ENCODE peak calls at places on chromosomes 5 and 9, in seven cellular contexts. E, Z, T, B, K, N and R are unnamed samples. For H4K20me1, the result is how much of the 10 kb centered on the place peaks cover.

GRCh38 chr5:64210866-64211265 is 45.2 kb downstream of the RNF180 start:
- DNase-seq in E (no peak), T (peak), N (no peak), K (no peak), B (peak), Z (no peak), R (peak)

GRCh38 chr5:154405078-154405792 is 40.6 kb upstream of the SAP30L start:
- DNase-seq in K (peak), B (peak), N (peak), E (peak), Z (peak), T (peak), R (peak)

GRCh38 chr5:93622240-93622885 is 39.3 kb downstream of the NR2F1 start:
- DNase-seq in B (no peak), N (peak), K (no peak), T (peak), Z (peak), E (no peak), R (peak)

GRCh38 chr5:141883184-141883947 is 5.2 kb upstream of the PCDH1 start:
- DNase-seq in K (peak), Z (peak), T (peak), N (peak), E (no peak), B (peak), R (peak)

GRCh38 chr5:54610197-54610898 is 92.8 kb downstream of the SNX18 start:
- DNase-seq in K (no peak), E (no peak), Z (no peak), N (no peak), B (no peak), T (no peak), R (peak)

GRCh38 chr5:150589791-150590601 is 50.5 kb upstream of the SYNPO start:
- DNase-seq in B (peak), E (no peak), N (no peak), K (peak), Z (peak), T (peak), R (peak)

GRCh38 chr5:74085782-74086181 is 459.8 kb downstream of the ARHGEF28 start:
- DNase-seq in Z (no peak), N (no peak), K (no peak), B (no peak), T (no peak), E (no peak), R (no peak)

GRCh38 chr9:82621446-82621845 is 441.5 kb downstream of the RASEF start:
- DNase-seq in E (no peak), K (no peak), B (no peak), N (peak), T (no peak), Z (no peak), R (no peak)

GRCh38 chr9:137453643-137454081 is 5.5 kb downstream of the NSMF start:
- DNase-seq in T (peak), N (peak), Z (peak), B (peak), E (no peak), K (peak), R (peak)
- H4K20me1 ChIP-seq in T (under half), N (under half), Z (under half), B (under half), E (under half), K (under half), R (under half)

DNA sequence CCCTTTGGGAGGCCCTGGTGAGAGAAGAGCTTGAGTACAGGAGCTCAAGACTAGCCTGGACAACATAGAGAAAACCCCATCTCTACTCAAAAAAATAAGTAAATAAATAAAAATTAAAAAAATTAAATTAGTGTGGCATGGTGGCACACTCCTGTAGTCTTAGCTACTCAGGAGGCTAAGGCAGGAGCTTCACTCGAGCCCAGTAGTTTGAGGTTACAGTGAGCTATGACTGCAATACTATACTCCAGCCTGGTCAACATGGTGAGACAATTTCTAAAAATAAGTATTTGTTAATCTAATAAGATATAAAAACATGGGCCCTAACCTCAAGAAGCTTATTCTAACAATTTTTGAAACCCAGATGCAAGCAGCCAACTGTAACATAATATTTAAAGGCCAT is 7.6 kb downstream of the RNF38 start:
- DNase-seq in B (no peak), E (no peak), N (no peak), T (no peak), Z (no peak), K (no peak), R (no peak)
- H4K20me1 ChIP-seq in B (half or more), E (under half), N (under half), T (under half), Z (half or more), K (under half), R (under half)

GRCh38 chr9:127503379-127503921 is 52.1 kb downstream of the LRSAM1 start:
- DNase-seq in Z (no peak), K (no peak), T (no peak), N (peak), E (no peak), B (no peak), R (no peak)
- H4K20me1 ChIP-seq in Z (under half), K (under half), T (under half), N (under half), E (under half), B (under half), R (under half)

DNA sequence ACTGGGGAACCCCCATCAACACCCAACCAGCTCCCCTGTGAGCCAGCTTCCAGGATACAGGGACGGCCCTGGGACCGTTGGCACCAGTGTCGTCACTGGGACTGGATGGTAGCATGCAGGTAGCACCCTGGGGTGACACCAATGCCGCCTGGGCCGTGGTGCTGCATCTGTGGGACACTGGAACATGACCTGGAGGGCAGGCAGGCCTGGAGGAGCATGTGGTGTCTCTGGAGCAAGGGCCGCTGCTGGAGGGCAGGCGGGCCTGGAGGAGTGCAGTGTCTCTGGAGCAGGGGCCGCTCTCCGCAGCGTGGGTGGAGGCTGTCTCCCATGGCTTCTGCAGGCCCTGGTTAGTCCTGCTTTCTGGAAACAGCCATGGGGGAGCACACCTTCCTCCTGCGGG is 13.1 kb downstream of the LPCAT1 start:
- DNase-seq in B (no peak), Z (no peak), K (no peak), N (peak), T (no peak), E (no peak), R (no peak)
- H4K20me1 ChIP-seq in B (under half), Z (half or more), K (under half), N (half or more), T (under half), E (under half), R (under half)

DNA sequence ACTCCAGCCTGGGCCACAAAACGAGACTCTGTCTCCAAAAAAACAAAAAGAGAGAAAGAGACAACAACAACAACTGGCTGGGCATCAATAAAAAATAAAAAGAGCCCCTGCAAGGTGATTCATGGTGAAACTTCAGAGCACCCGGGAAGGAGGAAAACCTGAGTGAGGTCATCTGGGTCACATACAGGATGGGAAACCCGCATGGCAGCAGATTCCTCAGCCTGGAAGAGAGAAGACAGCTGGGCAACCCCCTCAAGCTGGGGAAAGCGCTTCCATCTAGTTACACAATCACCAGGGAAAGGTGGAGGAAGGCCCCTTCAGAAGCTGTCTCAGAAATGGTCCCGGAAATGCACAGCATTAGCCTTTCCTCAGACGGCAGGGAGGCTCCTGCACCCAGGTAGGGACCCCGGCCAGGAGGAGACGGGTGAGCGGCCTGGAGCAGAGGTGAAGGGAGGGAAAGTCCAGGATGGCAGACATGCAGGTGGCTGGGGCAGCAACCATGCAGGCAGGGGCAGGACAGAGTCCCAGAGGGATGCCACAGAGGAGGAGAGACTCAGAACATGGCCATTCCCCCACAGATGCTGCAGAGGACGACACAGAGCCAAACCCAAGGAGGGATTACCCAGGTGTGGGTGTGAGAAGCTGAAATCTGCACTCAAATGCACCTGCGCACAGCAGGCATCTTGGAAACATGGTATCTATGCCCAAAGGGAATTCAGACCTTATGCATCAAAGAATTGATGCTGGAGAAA is 29.4 kb downstream of the CAMSAP1 start:
- DNase-seq in Z (no peak), T (no peak), E (no peak), K (no peak), N (no peak), B (no peak), R (no peak)
- H4K20me1 ChIP-seq in Z (half or more), T (half or more), E (under half), K (under half), N (half or more), B (half or more), R (under half)

GRCh38 chr5:32298056-32298420 is 14.7 kb downstream of the MTMR12 start:
- DNase-seq in K (no peak), Z (no peak), T (no peak), N (peak), B (no peak), E (no peak), R (no peak)
- H4K20me1 ChIP-seq in K (under half), Z (under half), T (half or more), N (under half), B (under half), E (under half), R (under half)

GRCh38 chr9:34587271-34587670 is 2.3 kb downstream of the CNTFR start:
- DNase-seq in K (no peak), Z (no peak), T (no peak), B (no peak), E (no peak), N (no peak), R (no peak)
- H4K20me1 ChIP-seq in K (under half), Z (under half), T (under half), B (under half), E (under half), N (under half), R (under half)

GRCh38 chr9:131421691-131422090 is 27.8 kb downstream of the PRRC2B start:
- DNase-seq in B (no peak), E (no peak), N (no peak), T (no peak), Z (no peak), K (no peak), R (no peak)
- H4K20me1 ChIP-seq in B (half or more), E (under half), N (half or more), T (half or more), Z (half or more), K (under half), R (half or more)